ENCODE peak calls at places on chromosomes 3 and 15, in eight cellular contexts. J is WTC11, M is fibroblast of pulmonary artery, A is foreskin fibroblast, T is progenitor cell of endocrine pancreas, Z is GM13976, I is tibial artery, V is uterus. P is an unnamed sample.

GRCh38 chr3:157351981-157352380 is 84.7 kb upstream of the PTX3 start:
- DNase-seq in I (no peak), M (no peak), J (no peak), Z (no peak), V (no peak), A (no peak), T (no peak), P (no peak)

GRCh38 chr3:9946112-9947024 is 5.8 kb downstream of the PRRT3 start:
- DNase-seq in J (peak), A (peak), I (peak), T (peak), Z (no peak), V (peak), M (peak), P (peak)

GRCh38 chr3:135040321-135041110 is 245.5 kb downstream of the EPHB1 start:
- DNase-seq in Z (no peak), V (no peak), A (no peak), I (no peak), J (no peak), T (no peak), M (no peak), P (no peak)

GRCh38 chr15:95937128-95937528 is 393.4 kb upstream of the NR2F2 start:
- DNase-seq in A (peak), V (no peak), I (no peak), M (peak), T (no peak), J (no peak), Z (no peak), P (no peak)

GRCh38 chr3:125281411-125281810 is 68.9 kb upstream of the SLC12A8 start:
- DNase-seq in T (no peak), J (no peak), I (no peak), Z (no peak), M (peak), V (no peak), A (no peak), P (no peak)

GRCh38 chr3:105780114-105780513 is 88.7 kb downstream of the CBLB start:
- DNase-seq in A (no peak), V (no peak), J (no peak), M (peak), Z (no peak), I (no peak), T (no peak), P (no peak)

GRCh38 chr3:118544458-118544857 is 490.2 kb downstream of the IGSF11 start:
- DNase-seq in I (no peak), T (no peak), Z (no peak), V (no peak), A (no peak), M (no peak), J (no peak), P (no peak)

GRCh38 chr3:63807901-63808589 is 11.1 kb upstream of the C3orf49 start:
- DNase-seq in A (no peak), I (no peak), M (peak), T (no peak), J (no peak), Z (no peak), V (no peak), P (no peak)

GRCh38 chr3:47455806-47456452 is 19.8 kb downstream of the SCAP start:
- DNase-seq in M (peak), I (no peak), V (no peak), Z (no peak), J (no peak), T (no peak), A (peak), P (no peak)

GRCh38 chr3:173397161-173398110 is at the start of gene NLGN1:
- DNase-seq in A (peak), M (peak), J (peak), V (peak), Z (peak), I (peak), T (peak), P (peak)

GRCh38 chr3:81761904-81762565 is 590 bp upstream of the GBE1 start:
- DNase-seq in T (no peak), Z (no peak), A (no peak), V (no peak), M (peak), J (no peak), I (no peak), P (no peak)

GRCh38 chr3:138365991-138366759 is 17.8 kb downstream of the MRAS start:
- DNase-seq in Z (no peak), J (no peak), T (no peak), M (no peak), I (no peak), V (no peak), A (no peak), P (no peak)

GRCh38 chr15:80640546-80641121 is 54.5 kb upstream of the ABHD17C start:
- DNase-seq in Z (no peak), A (no peak), V (no peak), T (no peak), J (no peak), I (no peak), M (no peak), P (no peak)

GRCh38 chr15:74838117-74838516 is 4.8 kb downstream of the ULK3 start:
- DNase-seq in Z (no peak), V (no peak), J (no peak), M (no peak), A (no peak), T (no peak), I (no peak), P (no peak)

GRCh38 chr3:46429671-46430070 is 22.6 kb downstream of the CCRL2 start:
- DNase-seq in A (no peak), T (no peak), M (no peak), V (no peak), Z (no peak), I (no peak), J (no peak), P (no peak)

GRCh38 chr3:19948192-19948591 is 1.3 kb downstream of the RAB5A start:
- DNase-seq in V (no peak), I (no peak), Z (no peak), M (no peak), T (no peak), A (no peak), J (no peak), P (no peak)

GRCh38 chr3:117278424-117279190 is 569.0 kb downstream of the TUSC7 start:
- DNase-seq in J (no peak), T (no peak), V (no peak), M (peak), A (peak), I (no peak), Z (no peak), P (no peak)

GRCh38 chr3:61829301-61830110 is 268.1 kb downstream of the PTPRG start:
- DNase-seq in V (no peak), Z (no peak), A (no peak), T (no peak), J (no peak), I (no peak), M (no peak), P (no peak)

GRCh38 chr15:84982301-84982920 is 755 bp downstream of the PDE8A start:
- DNase-seq in J (no peak), V (peak), Z (no peak), I (peak), T (no peak), M (peak), A (peak), P (peak)

GRCh38 chr3:143536817-143537535 is 311.3 kb downstream of the SLC9A9 start:
- DNase-seq in J (no peak), T (no peak), V (no peak), A (peak), M (peak), Z (peak), I (no peak), P (no peak)

GRCh38 chr15:82414536-82415191 is 15.0 kb upstream of the GOLGA6L9 start:
- DNase-seq in A (peak), Z (no peak), T (no peak), M (peak), I (no peak), V (no peak), J (no peak), P (no peak)

GRCh38 chr3:38117748-38118420 is 19.0 kb downstream of the ACAA1 start:
- DNase-seq in T (peak), J (peak), Z (peak), I (peak), V (peak), A (peak), M (peak), P (peak)

GRCh38 chr3:67790043-67790442 is 135.6 kb upstream of the SUCLG2 start:
- DNase-seq in M (peak), Z (peak), T (no peak), A (peak), J (peak), V (no peak), I (no peak), P (peak)

GRCh38 chr15:78101423-78102105 is 9.2 kb downstream of the SH2D7 start:
- DNase-seq in Z (no peak), I (no peak), M (no peak), V (no peak), T (no peak), A (no peak), J (no peak), P (no peak)

GRCh38 chr15:60634815-60635214 is 155.9 kb upstream of the ICE2 start:
- DNase-seq in Z (no peak), V (no peak), T (no peak), M (no peak), J (no peak), A (peak), I (no peak), P (peak)

DNA sequence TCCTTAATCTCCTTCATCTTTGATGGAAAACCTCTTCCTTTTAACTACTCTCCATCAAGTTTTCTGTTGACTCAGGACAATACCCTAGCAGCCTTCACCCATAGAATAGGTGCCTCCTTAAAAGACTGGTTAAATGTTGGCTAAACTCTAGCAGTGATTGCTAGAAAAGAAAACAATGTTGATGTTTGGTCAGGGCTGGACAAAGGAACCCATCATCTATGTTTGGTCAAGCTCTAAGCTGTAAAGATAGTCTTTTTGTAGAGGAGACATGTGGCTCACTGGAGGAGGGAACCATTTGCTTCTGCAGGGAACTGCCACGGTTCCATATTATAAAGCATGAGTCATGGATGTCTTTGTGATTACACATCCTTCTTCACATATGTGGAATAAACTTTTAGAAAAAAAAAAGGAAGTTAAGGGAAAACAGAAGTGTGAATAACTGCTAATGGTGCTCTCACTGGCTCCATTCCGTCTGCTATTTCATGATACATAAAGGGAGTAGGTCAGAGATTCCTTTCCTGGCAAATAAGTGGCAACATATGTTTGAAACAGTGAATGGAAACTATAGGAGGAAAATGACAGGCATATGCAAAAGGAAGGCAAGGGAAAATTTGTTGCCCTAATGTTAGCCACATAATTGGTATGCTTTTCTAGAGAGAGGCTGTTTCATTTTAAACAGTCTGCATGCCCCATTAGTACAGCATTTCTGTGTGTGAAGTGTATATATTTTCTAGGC is 78.2 kb downstream of the CMSS1 start:
- DNase-seq in I (no peak), J (no peak), M (peak), Z (no peak), V (no peak), T (no peak), A (peak), P (no peak)
- TF ChIP-seq CTCF in I (no peak), J (no peak), M (no peak), Z (no peak), V (no peak), T (no peak), A (no peak), P (no peak)

DNA sequence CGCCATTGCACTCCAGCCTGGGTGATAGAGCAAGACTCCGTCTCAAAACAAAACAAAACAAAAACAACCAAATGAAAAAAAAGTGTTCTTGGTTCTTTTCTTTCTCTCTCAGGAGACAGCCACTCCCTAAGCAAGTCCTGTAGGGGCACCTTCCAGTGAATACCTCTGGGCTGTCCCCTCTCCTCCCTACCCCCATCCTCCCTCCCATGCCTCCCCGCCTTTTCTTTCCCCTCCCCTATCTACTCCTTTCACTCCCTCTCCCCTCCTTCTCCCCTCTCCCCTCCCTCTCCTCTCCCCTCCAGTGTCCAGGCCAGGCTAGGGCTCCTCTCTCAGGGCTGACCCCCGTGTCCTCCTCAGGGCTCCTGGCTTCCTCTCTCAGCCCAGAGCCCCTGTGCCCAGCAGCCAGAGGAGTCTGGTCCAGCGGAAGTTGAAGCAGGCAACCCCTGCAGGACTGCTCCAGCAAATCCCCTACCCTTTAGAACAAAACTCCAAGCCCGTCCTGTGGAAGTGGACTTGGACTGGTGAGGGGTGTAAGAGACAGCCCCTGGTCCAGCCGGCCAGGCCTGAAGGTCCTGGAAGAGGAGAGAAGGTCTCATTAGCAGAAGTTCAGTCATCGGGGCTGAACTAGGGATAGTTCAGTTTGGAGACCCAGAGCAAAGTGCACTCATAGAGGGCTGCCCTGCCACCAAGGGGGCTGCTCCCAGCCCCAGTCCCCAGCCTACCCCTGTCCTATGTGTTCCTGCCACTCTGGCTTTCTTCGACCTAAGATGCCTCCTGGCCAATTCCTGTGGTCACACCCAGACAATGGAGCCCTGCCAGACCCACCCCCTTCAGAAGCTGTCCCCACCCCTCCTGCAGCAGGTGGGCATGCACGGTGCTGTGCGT is 79.8 kb upstream of the IQSEC1 start:
- DNase-seq in A (no peak), V (no peak), T (no peak), Z (no peak), J (no peak), M (no peak), I (no peak), P (no peak)
- TF ChIP-seq CTCF in A (no peak), V (no peak), T (no peak), Z (no peak), J (no peak), M (no peak), I (no peak), P (no peak)

GRCh38 chr15:23570466-23570865 is 5.0 kb downstream of the MKRN3 start:
- DNase-seq in M (peak), Z (no peak), A (no peak), I (no peak), J (no peak), T (no peak), V (no peak), P (peak)

GRCh38 chr15:23572844-23573243 is 7.4 kb downstream of the MKRN3 start:
- DNase-seq in Z (no peak), J (no peak), T (no peak), M (no peak), V (no peak), I (no peak), A (no peak), P (no peak)

GRCh38 chr15:23576034-23576433 is 10.6 kb downstream of the MKRN3 start:
- DNase-seq in J (no peak), A (no peak), Z (no peak), V (no peak), I (no peak), M (no peak), T (no peak), P (no peak)

GRCh38 chr15:23578521-23579150 is 13.2 kb downstream of the MKRN3 start:
- DNase-seq in I (no peak), J (no peak), Z (no peak), A (no peak), M (no peak), T (no peak), V (no peak), P (no peak)

DNA sequence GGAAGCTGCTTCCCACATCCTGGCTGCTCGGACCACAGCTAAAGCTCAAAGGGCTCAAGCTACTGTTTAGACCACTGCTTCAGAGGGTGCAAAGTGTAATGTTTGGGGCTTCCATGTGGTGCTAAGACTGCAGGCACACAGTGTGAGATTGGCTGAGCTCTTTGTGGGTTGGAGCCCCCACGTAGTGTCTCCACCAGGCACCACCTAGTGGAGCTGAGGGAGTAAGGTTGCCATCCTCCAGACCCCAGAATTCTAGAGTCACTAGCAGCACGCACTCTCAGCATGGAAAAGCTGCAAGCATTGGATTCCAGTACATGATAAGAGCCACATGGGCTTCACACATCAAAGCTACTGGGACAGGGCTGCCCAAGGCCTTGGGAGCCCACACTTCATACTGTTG is 9.3 kb downstream of the MKRN3 start:
- DNase-seq in T (no peak), Z (no peak), M (no peak), V (no peak), I (no peak), J (peak), A (no peak), P (no peak)
- TF ChIP-seq CTCF in T (no peak), Z (no peak), M (no peak), V (no peak), I (no peak), J (no peak), A (no peak), P (no peak)

DNA sequence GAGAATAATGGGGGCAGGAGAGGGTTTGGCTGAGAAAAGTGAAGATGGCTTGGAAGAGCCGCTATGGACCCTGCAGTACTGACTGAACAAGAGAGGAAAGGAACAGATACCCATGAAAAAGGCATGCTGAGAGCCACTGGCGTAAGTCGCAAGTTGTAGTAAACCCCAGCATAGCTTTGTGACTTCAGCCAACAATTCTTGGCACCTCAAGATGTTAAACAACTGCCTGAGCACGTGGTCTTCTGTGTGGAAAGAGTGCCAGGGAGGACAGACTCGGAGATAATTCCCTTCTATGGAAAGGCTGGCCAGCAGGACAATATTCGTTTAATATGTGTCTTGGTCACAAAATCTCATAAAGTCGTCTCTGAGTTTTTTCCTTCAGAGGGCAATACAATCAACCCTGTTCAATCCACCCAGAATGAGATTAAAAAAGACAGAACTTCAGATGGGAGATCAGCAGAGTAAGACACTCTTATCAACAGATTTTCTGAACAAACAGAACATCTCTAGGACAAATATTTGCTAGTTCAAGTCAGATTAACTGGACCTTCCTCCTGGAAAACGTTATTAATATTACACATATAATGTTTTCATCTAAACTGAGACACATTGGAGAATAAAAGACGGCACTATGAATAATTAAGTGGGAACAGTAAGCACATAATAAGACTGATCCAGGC is 49.2 kb downstream of the NEK10 start:
- DNase-seq in M (peak), J (no peak), T (no peak), A (no peak), I (peak), V (peak), Z (no peak), P (no peak)
- TF ChIP-seq CTCF in M (no peak), J (no peak), T (no peak), A (no peak), I (no peak), V (no peak), Z (no peak), P (no peak)

DNA sequence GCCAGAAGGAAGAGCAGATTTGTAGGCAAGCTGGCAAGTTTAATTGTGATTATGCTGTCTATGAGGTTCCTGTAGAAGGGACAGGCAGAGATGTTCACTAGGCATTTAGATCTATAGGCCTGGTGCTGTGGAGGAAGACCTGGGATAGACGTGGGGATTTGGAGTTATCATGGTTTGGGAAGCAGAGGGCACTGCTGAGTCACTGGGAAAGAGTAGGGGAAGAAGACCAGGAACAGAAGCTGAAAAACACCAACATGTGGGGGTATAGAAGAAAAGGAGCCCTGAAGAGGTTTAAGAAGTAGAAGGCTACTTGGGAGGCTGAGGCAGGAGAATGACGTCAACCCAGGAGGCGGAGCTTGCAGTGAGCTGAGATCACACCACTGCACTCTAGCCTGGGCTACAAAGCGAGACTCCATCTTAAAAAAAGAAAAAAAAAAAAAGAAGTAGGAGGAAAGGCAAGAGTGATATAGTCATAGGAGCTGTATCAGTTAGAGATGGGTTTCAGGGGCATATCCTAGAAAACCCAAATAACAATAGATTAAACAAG is 19.3 kb downstream of the GRK7 start:
- DNase-seq in A (no peak), V (no peak), I (no peak), M (peak), J (no peak), Z (no peak), T (no peak), P (no peak)
- TF ChIP-seq CTCF in A (no peak), V (peak), I (no peak), M (peak), J (no peak), Z (no peak), T (no peak), P (no peak)

GRCh38 chr15:57384024-57384423 is 7.7 kb downstream of the CGNL1 start:
- DNase-seq in A (no peak), I (no peak), V (peak), M (peak), T (no peak), J (no peak), Z (no peak), P (no peak)

GRCh38 chr15:57387644-57388076 is 11.4 kb downstream of the CGNL1 start:
- DNase-seq in M (no peak), A (no peak), V (no peak), J (peak), Z (no peak), I (no peak), T (no peak), P (no peak)

GRCh38 chr15:57384816-57385215 is 8.5 kb downstream of the CGNL1 start:
- DNase-seq in I (no peak), J (no peak), A (peak), Z (no peak), M (peak), V (no peak), T (no peak), P (no peak)

GRCh38 chr15:57387011-57387410 is 10.7 kb downstream of the CGNL1 start:
- DNase-seq in J (no peak), I (no peak), V (no peak), A (no peak), T (no peak), Z (no peak), M (no peak), P (no peak)

GRCh38 chr15:57385923-57386390 is 9.7 kb downstream of the CGNL1 start:
- DNase-seq in A (no peak), V (no peak), T (no peak), J (peak), Z (no peak), M (no peak), I (no peak), P (no peak)
- TF ChIP-seq CTCF in A (no peak), V (no peak), T (no peak), J (no peak), Z (no peak), M (no peak), I (no peak), P (no peak)